ENCODE peak calls at places on chromosomes 11 and 22, in four cellular contexts. F is stimulated activated CD4-positive, alpha-beta T cell treated with anti-CD3 and anti-CD28 coated beads, TNF-alpha, amount 100 ng/mL, for 48 hours; Q is chondrocyte; G is EH. P is an unnamed sample.

GRCh38 chr11:126817523-126818450 is 182.8 kb downstream of the KIRREL3 start:
- DNase-seq in F (no peak), Q (no peak), G (peak), P (no peak)

GRCh38 chr11:29129850-29130249 is 887.0 kb downstream of the KCNA4 start:
- DNase-seq in F (no peak), Q (no peak), G (peak), P (no peak)

GRCh38 chr11:133821776-133822175 is 23.5 kb downstream of the SPATA19 start:
- DNase-seq in F (no peak), Q (no peak), G (no peak), P (no peak)

GRCh38 chr11:17508306-17508705 is 31.7 kb upstream of the ABCC8 start:
- DNase-seq in F (no peak), Q (no peak), G (peak), P (no peak)

GRCh38 chr11:35971841-35972422 is 28.1 kb downstream of the LDLRAD3 start:
- DNase-seq in F (no peak), Q (no peak), G (no peak), P (no peak)

GRCh38 chr11:127733552-127733951 is 733.0 kb upstream of the KIRREL3 start:
- DNase-seq in F (no peak), Q (no peak), G (no peak), P (no peak)

GRCh38 chr11:128587415-128587814 is at the start of gene ETS1:
- DNase-seq in F (no peak), Q (no peak), G (no peak), P (no peak)

GRCh38 chr11:11555228-11555627 is 66.6 kb downstream of the GALNT18 start:
- DNase-seq in F (no peak), Q (no peak), G (no peak), P (no peak)

GRCh38 chr22:44822479-44822878 is 70.1 kb downstream of the ARHGAP8 start:
- DNase-seq in F (no peak), Q (no peak), G (no peak), P (peak)

GRCh38 chr11:34977039-34977906 is 60.9 kb downstream of the PDHX start:
- DNase-seq in F (no peak), Q (no peak), G (peak), P (no peak)

GRCh38 chr11:116861539-116861938 is 24.1 kb upstream of the APOA1 start:
- DNase-seq in F (no peak), Q (no peak), G (peak), P (no peak)

GRCh38 chr22:47168900-47169800 is 406.7 kb downstream of the TBC1D22A start:
- DNase-seq in F (no peak), Q (peak), G (peak), P (peak)